ENCODE peak calls at places on chromosome X, in eight cellular contexts. N is endothelial cell; U is AG04449; G is CD8-positive, alpha-beta T cell; K is T-cell; L is stimulated activated CD4-positive, alpha-beta T cell treated with anti-CD3 and anti-CD28 coated beads, Interleukin-15, amount 100 ng/mL, for 1 hour; W is colonic mucosa; B is astrocyte of the hippocampus. H is an unnamed sample.

GRCh38 chrX:47170861-47171692 is 22.6 kb upstream of the UBA1 start:
- DNase-seq in N (no peak), U (no peak), G (no peak), K (no peak), L (no peak), W (no peak), B (no peak), H (peak; percentile 17)

GRCh38 chrX:136747003-136747986 is 33.4 kb downstream of the ARHGEF6 start:
- DNase-seq in N (no peak), U (no peak), G (no peak), K (no peak), L (no peak), W (no peak), B (no peak), H (no peak)

GRCh38 chrX:18410038-18410437 is 15.4 kb upstream of the CDKL5 start:
- DNase-seq in N (no peak), U (no peak), G (no peak), K (no peak), L (no peak), W (no peak), B (peak; percentile 51), H (no peak)

GRCh38 chrX:12970691-12971202 is 4.2 kb upstream of the TMSB4X start:
- DNase-seq in N (no peak), U (no peak), G (no peak), K (peak; percentile 48), L (no peak), W (no peak), B (peak; percentile 66), H (no peak)

GRCh38 chrX:38214551-38214950 is 6.1 kb downstream of the SRPX start:
- DNase-seq in N (no peak), U (no peak), G (no peak), K (no peak), L (no peak), W (no peak), B (peak; percentile 51), H (no peak)

GRCh38 chrX:71106427-71106826 is at the start of gene CXorf65:
- DNase-seq in N (no peak), U (no peak), G (no peak), K (no peak), L (no peak), W (no peak), B (no peak), H (no peak)

GRCh38 chrX:75746891-75747639 is 38.0 kb downstream of the MAGEE2 start:
- DNase-seq in N (peak; percentile 37), U (no peak), G (peak; percentile 3), K (peak; percentile 43), L (peak; percentile 1), W (peak; percentile 24), B (peak; percentile 68), H (no peak)

GRCh38 chrX:45803383-45803921 is 602.8 kb upstream of the DIPK2B start:
- DNase-seq in N (no peak), U (peak; percentile 77), G (no peak), K (no peak), L (no peak), W (no peak), B (peak; percentile 76), H (no peak)

GRCh38 chrX:374566-374965 is 12.1 kb downstream of the PPP2R3B start:
- DNase-seq in N (no peak), U (no peak), G (no peak), K (no peak), L (no peak), W (no peak), B (peak; percentile 24), H (no peak)

GRCh38 chrX:149151805-149152757 is 353.0 kb downstream of the IDS start:
- DNase-seq in N (no peak), U (peak; percentile 12), G (no peak), K (no peak), L (no peak), W (no peak), B (peak; percentile 78), H (no peak)

GRCh38 chrX:115260330-115260729 is 26.4 kb upstream of the LRCH2 start:
- DNase-seq in N (no peak), U (peak; percentile 3), G (no peak), K (no peak), L (no peak), W (no peak), B (peak; percentile 40), H (no peak)

GRCh38 chrX:105313596-105313995 is 93.1 kb upstream of the TEX13A start:
- DNase-seq in N (no peak), U (no peak), G (no peak), K (no peak), L (no peak), W (no peak), B (no peak), H (no peak)

GRCh38 chrX:118498755-118499154 is 3.1 kb downstream of the DOCK11 start:
- DNase-seq in N (no peak), U (no peak), G (no peak), K (no peak), L (no peak), W (no peak), B (no peak), H (no peak)

GRCh38 chrX:104118765-104119164 is 6.4 kb downstream of the ZCCHC18 start:
- DNase-seq in N (no peak), U (no peak), G (no peak), K (no peak), L (no peak), W (no peak), B (no peak), H (no peak)

GRCh38 chrX:119030990-119031389 is 41.8 kb upstream of the CT47C1 start:
- DNase-seq in N (no peak), U (no peak), G (no peak), K (no peak), L (no peak), W (no peak), B (no peak), H (no peak)

GRCh38 chrX:132086717-132087116 is 41.1 kb downstream of the FRMD7 start:
- DNase-seq in N (no peak), U (peak; percentile 29), G (no peak), K (no peak), L (no peak), W (no peak), B (no peak), H (no peak)

H was measured in dorsolateral prefrontal cortex.